ENCODE peak calls at places on chromosomes 11 and 22, in ten cellular contexts. R is A172; A is MV-4-11; F is nephron progenitor cell; U is KBM-7; G is activated CD4-positive, CD25-positive, alpha-beta regulatory T cell treated with anti-CD3 and anti-CD28 coated beads, Interleukin-2, amount 50 U/mL, for 16 hours; Q is left ventricle myocardium inferior; I is fibroblast of the aortic adventitia; E is cardiac muscle cell; B is naive B cell. V is an unnamed sample.

GRCh38 chr11:69891421-69892236 is 72.4 kb upstream of the FGF3 start:
- DNase-seq in I (no peak), Q (no peak), G (no peak), F (no peak), U (no peak), B (no peak), R (peak), E (no peak), A (no peak), V (no peak)

GRCh38 chr11:29343465-29344333 is 673.1 kb downstream of the KCNA4 start:
- DNase-seq in Q (peak), I (peak), A (peak), B (peak), E (peak), G (no peak), F (peak), R (peak), U (peak), V (peak)

GRCh38 chr22:44427506-44428470 is 70.2 kb downstream of the RTL6 start:
- DNase-seq in I (no peak), A (no peak), B (no peak), F (no peak), Q (no peak), U (no peak), G (no peak), E (no peak), R (no peak), V (no peak)

GRCh38 chr11:73389902-73390301 is 13.7 kb downstream of the RELT start:
- DNase-seq in I (no peak), E (no peak), B (no peak), A (peak), G (no peak), R (no peak), Q (no peak), U (no peak), F (no peak), V (no peak)

GRCh38 chr11:20037358-20037757 is 122.9 kb downstream of the DBX1 start:
- DNase-seq in F (no peak), U (no peak), E (no peak), I (no peak), Q (no peak), G (no peak), B (no peak), R (no peak), A (no peak), V (no peak)

GRCh38 chr11:109590782-109591181 is 168.8 kb downstream of the C11orf87 start:
- DNase-seq in A (no peak), E (no peak), G (no peak), Q (no peak), R (no peak), I (no peak), F (no peak), B (no peak), U (no peak), V (no peak)

GRCh38 chr11:44860967-44861828 is 89.5 kb downstream of the TP53I11 start:
- DNase-seq in B (no peak), U (no peak), I (no peak), G (no peak), E (no peak), F (no peak), Q (no peak), A (no peak), R (peak), V (no peak)

GRCh38 chr22:17920145-17920605 is 104.2 kb downstream of the MICAL3 start:
- DNase-seq in R (no peak), A (no peak), G (no peak), I (peak), Q (peak), E (peak), F (peak), B (peak), U (no peak), V (peak)

GRCh38 chr22:17086301-17086700 is 1.5 kb downstream of the IL17RA start:
- DNase-seq in I (peak), E (no peak), B (no peak), A (peak), R (no peak), G (no peak), Q (no peak), F (no peak), U (no peak), V (no peak)